ENCODE peak calls at places on chromosomes 4 and X, in seven cellular contexts. J is mucosa of descending colon, I is dorsolateral prefrontal cortex, S is kidney, H is colonic mucosa, W is stomach, F is IMR-90. M is an unnamed sample.

GRCh38 chr4:40731792-40732245 is 17.9 kb upstream of the NSUN7 start:
- DNase-seq in J (peak; percentile 57), I (no peak), S (no peak), H (no peak), W (peak; percentile 60), F (no peak), M (no peak)

GRCh38 chrX:100864967-100865366 is 9.2 kb downstream of the NOX1 start:
- DNase-seq in J (no peak), I (no peak), S (no peak), H (no peak), W (no peak), F (peak; percentile 57), M (peak; percentile 58)

GRCh38 chr4:183431614-183432013 is 12.8 kb upstream of the CDKN2AIP start:
- DNase-seq in J (no peak), I (no peak), S (no peak), H (peak; percentile 13), W (no peak), F (no peak), M (no peak)

GRCh38 chr4:27692098-27692679 is 831.5 kb downstream of the STIM2 start:
- DNase-seq in J (peak; percentile 7), I (no peak), S (no peak), H (no peak), W (no peak), F (peak; percentile 29), M (peak; percentile 5)

GRCh38 chrX:21993265-21993664 is 38.9 kb upstream of the PHEX start:
- DNase-seq in J (no peak), I (peak; percentile 6), S (peak; percentile 74), H (no peak), W (no peak), F (no peak), M (peak; percentile 33)

GRCh38 chr4:137700072-137700471 is 167.8 kb upstream of the PCDH18 start:
- DNase-seq in J (no peak), I (no peak), S (no peak), H (no peak), W (no peak), F (peak; percentile 71), M (peak; percentile 53)

GRCh38 chrX:43899878-43900815 is 17.9 kb upstream of the MAOB start:
- DNase-seq in J (no peak), I (no peak), S (no peak), H (no peak), W (no peak), F (no peak), M (no peak)

GRCh38 chr4:57110635-57111546 is 706 bp upstream of the IGFBP7 start:
- DNase-seq in J (peak; percentile 41), I (no peak), S (peak; percentile 81), H (peak; percentile 29), W (peak; percentile 30), F (peak; percentile 68), M (peak; percentile 78)

GRCh38 chr4:147550626-147551250 is 66.5 kb upstream of the TMEM184C start:
- DNase-seq in J (no peak), I (no peak), S (no peak), H (no peak), W (no peak), F (peak; percentile 95), M (peak; percentile 57)

GRCh38 chr4:3201718-3202702 is 46.9 kb upstream of the MSANTD1 start:
- DNase-seq in J (peak; percentile 60), I (no peak), S (no peak), H (peak; percentile 32), W (peak; percentile 28), F (peak; percentile 69), M (peak; percentile 38)

GRCh38 chr4:112031712-112032328 is 113.4 kb upstream of the FAM241A start:
- DNase-seq in J (peak; percentile 73), I (no peak), S (no peak), H (peak; percentile 26), W (no peak), F (peak; percentile 50), M (peak; percentile 70)

GRCh38 chr4:7328913-7329638 is 105.7 kb downstream of the PSAPL1 start:
- DNase-seq in J (no peak), I (no peak), S (peak; percentile 89), H (no peak), W (no peak), F (peak; percentile 57), M (peak; percentile 19)

GRCh38 chr4:53899544-53900274 is 164.7 kb downstream of the CHIC2 start:
- DNase-seq in J (no peak), I (no peak), S (peak; percentile 72), H (no peak), W (no peak), F (peak; percentile 88), M (peak; percentile 94)

GRCh38 chr4:32163125-32163524 is 1443.0 kb downstream of the PCDH7 start:
- DNase-seq in J (no peak), I (no peak), S (no peak), H (no peak), W (no peak), F (no peak), M (no peak)

DNA sequence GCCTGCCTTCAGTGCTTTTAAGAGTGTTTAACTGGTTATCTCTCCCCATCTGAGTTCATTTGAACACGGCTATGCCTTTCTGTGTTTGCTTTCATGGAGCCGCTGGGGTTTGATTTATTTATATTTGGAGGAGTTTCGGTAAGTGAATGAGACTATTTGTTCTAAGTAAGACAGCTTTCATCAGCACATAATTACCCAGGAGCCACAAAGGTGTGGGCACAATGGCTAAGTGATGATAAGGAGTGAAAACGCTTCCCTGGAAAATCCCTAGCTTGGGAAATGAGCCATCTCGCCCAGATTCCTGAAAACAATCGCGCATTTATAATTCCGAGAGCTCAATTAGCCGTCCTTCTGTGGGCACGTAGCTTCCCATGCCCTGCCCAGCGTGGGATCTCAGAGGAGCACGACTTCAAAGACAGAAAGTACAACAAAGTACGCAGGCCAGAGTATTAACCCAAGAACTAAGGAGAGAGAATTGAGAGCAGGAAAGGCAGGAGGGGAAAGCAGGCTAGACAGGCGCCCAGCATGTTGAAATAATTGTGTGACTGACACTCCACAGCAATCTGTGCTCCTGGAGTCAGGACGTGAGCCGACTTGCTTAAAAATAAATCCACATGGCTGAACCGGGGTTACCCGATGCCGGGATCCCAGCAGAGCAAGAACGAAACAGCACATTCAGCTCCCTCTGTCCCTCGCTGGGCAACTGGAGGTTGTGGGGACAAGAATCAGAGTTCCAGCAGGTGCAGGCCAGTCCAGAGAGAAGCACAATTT is 99.0 kb downstream of the DHRSX start:
- DNase-seq in J (peak; percentile 19), I (no peak), S (no peak), H (no peak), W (peak; percentile 57), F (no peak), M (no peak)
- H3K4me3 ChIP-seq in J (no peak overlapping the region), I (peak overlapping the region; percentile 44), S (no peak overlapping the region), H (no peak overlapping the region), W (peak overlapping the region; percentile 16), F (no peak overlapping the region), M (no peak overlapping the region)

GRCh38 chr4:106369456-106370060 is 980 bp upstream of the GIMD1 start:
- DNase-seq in J (peak; percentile 71), I (no peak), S (no peak), H (peak; percentile 22), W (no peak), F (peak; percentile 86), M (peak; percentile 92)
- TF ChIP-seq CTCF in J (peak; percentile 11), I (peak; percentile 60), S (peak; percentile 68), H (peak; percentile 72), W (peak; percentile 30), F (peak; percentile 83), M (peak; percentile 68)

GRCh38 chrX:73213734-73214133 is 917 bp downstream of the NAP1L2 start:
- DNase-seq in J (no peak), I (no peak), S (no peak), H (no peak), W (no peak), F (no peak), M (peak; percentile 0)
- H3K4me3 ChIP-seq in J (no peak overlapping the region), I (peak overlapping the region; percentile 70), S (peak overlapping the region; percentile 71), H (peak overlapping the region; percentile 40), W (peak overlapping the region; percentile 47), F (no peak overlapping the region), M (no peak overlapping the region)

DNA sequence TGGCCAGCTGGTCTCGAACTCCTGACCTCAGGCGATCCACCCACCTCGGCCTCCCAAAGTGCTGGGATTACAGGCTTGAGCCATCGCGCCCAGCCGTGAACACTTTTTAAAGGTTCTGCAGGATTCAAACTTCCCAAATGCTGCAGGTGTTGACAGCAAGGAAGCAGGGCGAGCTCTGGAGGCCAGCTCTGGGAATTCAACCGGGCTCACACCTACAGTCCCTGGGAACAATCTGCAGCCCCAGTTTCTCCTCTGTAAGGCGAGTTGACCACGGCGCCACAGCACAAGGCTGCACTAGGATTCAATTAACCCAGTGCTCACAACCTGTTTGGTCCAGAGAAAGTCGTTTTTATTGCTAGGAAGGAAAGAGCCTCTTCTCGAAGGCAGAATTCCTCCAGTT is 1.6 kb downstream of the MTNR1A start:
- DNase-seq in J (peak; percentile 58), I (no peak), S (no peak), H (peak; percentile 56), W (no peak), F (no peak), M (no peak)
- TF ChIP-seq CTCF in J (no peak), I (no peak), S (no peak), H (no peak), W (no peak), F (no peak), M (no peak)

GRCh38 chr4:116599859-116600258 is 485.5 kb downstream of the TRAM1L1 start:
- DNase-seq in J (no peak), I (no peak), S (peak; percentile 65), H (no peak), W (no peak), F (no peak), M (no peak)
- H3K4me3 ChIP-seq in J (no peak overlapping the region), I (no peak overlapping the region), S (no peak overlapping the region), H (no peak overlapping the region), W (no peak overlapping the region), F (no peak overlapping the region), M (no peak overlapping the region)

DNA sequence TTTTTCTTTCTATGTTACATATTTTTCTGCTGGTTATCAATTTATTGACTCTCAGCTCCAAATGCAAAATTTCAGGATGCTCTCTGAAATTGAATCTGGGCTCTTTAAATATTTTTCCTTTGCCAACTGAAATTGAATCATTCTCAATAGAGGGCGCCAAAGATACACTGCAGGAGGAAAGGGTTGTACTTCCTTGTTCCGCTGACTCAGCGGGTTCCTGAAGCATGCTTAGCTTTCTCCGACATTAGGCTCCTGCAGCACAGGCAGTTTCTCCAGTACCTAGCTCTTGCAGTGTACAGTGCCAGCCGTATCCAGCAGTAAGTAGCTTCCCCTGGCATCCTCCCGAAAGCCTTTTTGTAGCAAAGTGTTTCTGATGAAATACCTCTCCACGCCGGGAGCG is 28.8 kb upstream of the CFAP47 start:
- DNase-seq in J (peak; percentile 37), I (no peak), S (peak; percentile 60), H (peak; percentile 48), W (peak; percentile 48), F (peak; percentile 11), M (peak; percentile 25)
- TF ChIP-seq CTCF in J (no peak), I (peak; percentile 48), S (peak; percentile 54), H (peak; percentile 60), W (peak; percentile 23), F (peak; percentile 53), M (no peak)

GRCh38 chr4:168831585-168831918 is 178.5 kb downstream of the CBR4 start:
- DNase-seq in J (no peak), I (no peak), S (no peak), H (peak; percentile 33), W (no peak), F (no peak), M (no peak)
- H3K4me3 ChIP-seq in J (peak overlapping the region; percentile 37), I (peak overlapping the region; percentile 79), S (peak overlapping the region; percentile 62), H (peak overlapping the region; percentile 78), W (peak overlapping the region; percentile 77), F (peak overlapping the region; percentile 81), M (peak overlapping the region; percentile 89)

GRCh38 chr4:29756966-29757365 is 963.2 kb upstream of the PCDH7 start:
- DNase-seq in J (no peak), I (no peak), S (no peak), H (no peak), W (no peak), F (no peak), M (no peak)
- TF ChIP-seq CTCF in J (no peak), I (no peak), S (no peak), H (no peak), W (no peak), F (no peak), M (no peak)

M was measured in cardiac fibroblast.